ENCODE peak calls at places on chromosomes 4 and X, in seven cellular contexts. P is CD8-positive, alpha-beta memory T cell; Q is small intestine; G is tibial nerve; S is sigmoid colon; B is pancreas; C is cardiac muscle cell. V is an unnamed sample.
A peak's percentile ranks its signal among the peaks of the same experiment; 100 is the strongest.

GRCh38 chr4:156146581-156146980 is 192.9 kb upstream of the CTSO start:
- DNase-seq in P (no peak), Q (no peak), G (no peak), S (no peak), B (no peak), C (no peak), V (no peak)

GRCh38 chrX:103376118-103376978 is at the start of gene BEX3:
- DNase-seq in P (peak; percentile 1), Q (peak; percentile 8), G (peak; percentile 15), S (peak; percentile 80), B (peak; percentile 86), C (peak; percentile 77), V (peak; percentile 68)

GRCh38 chr4:58776627-58777026 is 1666.4 kb upstream of the IGFBP7 start:
- DNase-seq in P (no peak), Q (no peak), G (no peak), S (no peak), B (no peak), C (no peak), V (peak; percentile 24)

GRCh38 chr4:2789351-2789750 is 3.5 kb upstream of the SH3BP2 start:
- DNase-seq in P (no peak), Q (no peak), G (peak; percentile 3), S (peak; percentile 35), B (no peak), C (no peak), V (no peak)

GRCh38 chr4:6199344-6199921 is 916 bp downstream of the JAKMIP1 start:
- DNase-seq in P (peak; percentile 42), Q (no peak), G (no peak), S (no peak), B (no peak), C (no peak), V (no peak)

GRCh38 chrX:151704023-151704663 is 8.9 kb downstream of the PRRG3 start:
- DNase-seq in P (no peak), Q (no peak), G (no peak), S (no peak), B (no peak), C (no peak), V (no peak)

GRCh38 chrX:9312922-9313867 is 151.7 kb upstream of the TBL1X start:
- DNase-seq in P (peak; percentile 56), Q (peak; percentile 40), G (peak; percentile 15), S (no peak), B (no peak), C (no peak), V (peak; percentile 48)

GRCh38 chrX:45322382-45322781 is 121.7 kb upstream of the DIPK2B start:
- DNase-seq in P (no peak), Q (peak; percentile 65), G (peak; percentile 12), S (peak; percentile 64), B (no peak), C (peak; percentile 80), V (peak; percentile 5)

GRCh38 chr4:162791321-162791720 is 375.4 kb downstream of the NAF1 start:
- DNase-seq in P (no peak), Q (no peak), G (no peak), S (no peak), B (no peak), C (peak; percentile 51), V (no peak)

GRCh38 chr4:159142254-159142653 is 39.4 kb downstream of the RAPGEF2 start:
- DNase-seq in P (no peak), Q (no peak), G (no peak), S (no peak), B (no peak), C (peak; percentile 13), V (peak; percentile 41)

GRCh38 chr4:69689530-69690111 is 36.6 kb upstream of the UGT2A1 start:
- DNase-seq in P (no peak), Q (peak; percentile 61), G (no peak), S (no peak), B (no peak), C (peak; percentile 72), V (no peak)

GRCh38 chrX:114267127-114267526 is 316.8 kb upstream of the HTR2C start:
- DNase-seq in P (no peak), Q (no peak), G (no peak), S (no peak), B (no peak), C (no peak), V (no peak)

GRCh38 chr4:139619644-139620043 is 46.0 kb upstream of the MGST2 start:
- DNase-seq in P (no peak), Q (peak; percentile 58), G (no peak), S (no peak), B (no peak), C (peak; percentile 50), V (peak; percentile 36)

GRCh38 chrX:7316280-7316679 is 168.3 kb upstream of the PUDP start:
- DNase-seq in P (no peak), Q (no peak), G (no peak), S (no peak), B (no peak), C (no peak), V (no peak)

GRCh38 chrX:13440166-13440565 is 120.3 kb upstream of the ATXN3L start:
- DNase-seq in P (no peak), Q (no peak), G (no peak), S (no peak), B (no peak), C (no peak), V (no peak)

GRCh38 chr4:159516556-159516955 is 413.7 kb downstream of the RAPGEF2 start:
- DNase-seq in P (no peak), Q (no peak), G (no peak), S (no peak), B (no peak), C (peak; percentile 14), V (no peak)

GRCh38 chrX:39633293-39633692 is 464.5 kb downstream of the BCOR start:
- DNase-seq in P (no peak), Q (no peak), G (no peak), S (no peak), B (no peak), C (peak; percentile 32), V (peak; percentile 72)

GRCh38 chrX:40146471-40147398 is 49.0 kb upstream of the BCOR start:
- DNase-seq in P (no peak), Q (no peak), G (no peak), S (peak; percentile 75), B (peak; percentile 69), C (peak; percentile 46), V (peak; percentile 50)

GRCh38 chr4:183503497-183504063 is 1.3 kb upstream of the ING2 start:
- DNase-seq in P (no peak), Q (no peak), G (no peak), S (no peak), B (no peak), C (no peak), V (peak; percentile 58)

GRCh38 chrX:115233497-115234219 is at the start of gene LRCH2:
- DNase-seq in P (no peak), Q (no peak), G (peak; percentile 12), S (peak; percentile 66), B (peak; percentile 66), C (peak; percentile 55), V (peak; percentile 85)

GRCh38 chr4:80387390-80388283 is 52.1 kb downstream of the CFAP299 start:
- DNase-seq in P (no peak), Q (no peak), G (no peak), S (no peak), B (peak; percentile 66), C (no peak), V (no peak)

GRCh38 chr4:125951275-125951887 is 636.6 kb downstream of the FAT4 start:
- DNase-seq in P (no peak), Q (no peak), G (no peak), S (no peak), B (no peak), C (peak; percentile 22), V (no peak)

GRCh38 chr4:687048-687974 is 1.6 kb downstream of the SLC49A3 start:
- DNase-seq in P (no peak), Q (peak; percentile 96), G (peak; percentile 81), S (peak; percentile 95), B (peak; percentile 88), C (peak; percentile 89), V (peak; percentile 70)

DNA sequence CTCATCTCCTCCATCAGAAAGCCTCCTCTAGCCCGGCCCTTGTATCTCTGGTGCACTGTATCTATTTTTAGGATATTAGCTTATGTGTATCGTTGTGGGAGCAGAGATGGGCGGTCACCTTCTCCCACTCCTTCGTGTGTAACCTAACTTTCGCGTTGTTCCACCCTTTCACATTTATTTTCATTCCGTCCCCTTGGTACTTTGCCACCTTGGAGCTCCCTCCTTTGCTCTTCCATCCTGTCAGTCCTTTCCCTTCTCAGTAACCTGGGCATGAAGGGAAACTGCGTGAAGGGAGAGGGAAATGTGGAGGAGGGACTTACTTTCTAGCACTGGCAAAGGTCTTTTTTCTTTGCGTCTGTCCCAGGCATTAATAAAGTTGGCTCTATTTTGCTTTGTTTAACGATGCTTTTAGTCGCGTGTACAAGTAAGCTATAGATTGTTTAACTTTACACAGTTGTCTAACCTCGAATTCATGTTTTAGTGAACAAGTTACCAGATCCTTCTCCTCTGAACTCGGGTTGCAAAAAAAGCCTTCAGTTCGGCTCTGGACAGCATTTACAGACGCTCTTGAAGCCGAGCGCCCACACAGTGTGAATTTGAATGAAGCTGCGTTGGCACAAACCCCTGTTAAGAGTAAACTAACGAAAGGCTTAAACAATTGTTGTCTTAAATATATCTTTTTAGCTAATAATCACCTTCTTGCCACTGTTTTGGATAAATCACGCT is 3.9 kb downstream of the PCDH10 start:
- DNase-seq in P (no peak), Q (no peak), G (no peak), S (no peak), B (no peak), C (peak; percentile 25), V (no peak)
- H3K9me3 ChIP-seq in P (peaks cover 4% of the 10 kb centered on the region), Q (no peaks in the 10 kb centered on the region), G (no peaks in the 10 kb centered on the region), S (no peaks in the 10 kb centered on the region), B (no peaks in the 10 kb centered on the region), C (no peaks in the 10 kb centered on the region), V (no peaks in the 10 kb centered on the region)

DNA sequence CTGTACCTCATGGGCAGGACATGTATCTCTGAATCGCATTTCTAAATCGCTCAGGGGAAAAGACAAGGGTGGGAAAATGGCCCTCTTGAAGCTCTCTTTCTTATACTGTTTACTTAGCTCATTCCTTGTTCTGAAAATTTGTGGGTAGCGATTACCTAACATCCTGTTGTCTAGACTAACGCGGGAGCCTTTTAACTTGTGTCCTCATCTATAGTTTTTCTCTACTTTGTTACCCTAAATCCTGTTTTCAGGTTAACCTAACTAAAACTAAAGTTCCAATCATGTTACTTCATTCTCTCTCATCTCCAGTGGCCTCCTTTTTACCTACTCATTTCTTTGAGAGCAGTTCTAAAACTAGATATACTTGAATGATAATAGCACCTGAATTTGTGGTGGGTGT is 45.0 kb downstream of the SNX25 start:
- DNase-seq in P (no peak), Q (peak; percentile 38), G (no peak), S (no peak), B (no peak), C (peak; percentile 29), V (no peak)
- H3K4me1 ChIP-seq in P (peaks cover 44% of the 10 kb centered on the region), Q (no peaks in the 10 kb centered on the region), G (no peaks in the 10 kb centered on the region), S (peaks cover 25% of the 10 kb centered on the region), B (no peaks in the 10 kb centered on the region), C (peaks cover 17% of the 10 kb centered on the region), V (peaks cover 8% of the 10 kb centered on the region)

DNA sequence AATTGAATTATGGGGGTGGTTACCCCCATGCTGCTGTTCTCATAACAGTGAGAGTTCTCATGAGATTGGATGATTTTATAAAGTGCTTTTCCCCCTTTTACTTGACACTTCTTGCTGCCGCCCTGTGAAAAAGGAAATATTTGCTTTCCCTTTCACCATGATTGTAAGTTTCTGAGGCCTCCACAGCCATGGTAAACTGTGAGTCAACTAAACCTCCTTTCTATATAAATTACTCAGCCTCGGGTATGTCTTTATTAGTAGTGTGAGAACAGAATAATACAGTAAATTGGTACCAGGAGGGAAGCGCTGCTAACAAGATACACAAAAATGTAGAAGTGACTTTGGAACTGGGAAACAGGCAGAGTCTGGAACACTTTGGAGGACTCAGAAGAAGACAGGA is 1070.8 kb downstream of the FAM133A start:
- DNase-seq in P (no peak), Q (no peak), G (no peak), S (no peak), B (no peak), C (no peak), V (no peak)
- H3K27ac ChIP-seq in P (no peak overlapping the region), Q (no peak overlapping the region), G (no peak overlapping the region), S (no peak overlapping the region), B (no peak overlapping the region), C (no peak overlapping the region), V (no peak overlapping the region)

GRCh38 chr4:84497220-84497834 is 1.8 kb downstream of the NKX6-1 start:
- DNase-seq in P (no peak), Q (no peak), G (no peak), S (no peak), B (peak; percentile 83), C (no peak), V (peak; percentile 14)
- H3K9me3 ChIP-seq in P (no peaks in the 10 kb centered on the region), Q (no peaks in the 10 kb centered on the region), G (no peaks in the 10 kb centered on the region), S (no peaks in the 10 kb centered on the region), B (no peaks in the 10 kb centered on the region), C (no peaks in the 10 kb centered on the region), V (no peaks in the 10 kb centered on the region)